ENCODE peak calls at places on chromosomes 2 and 18, in four cellular contexts. P is GM23248; S is activated gamma-delta T cell treated with Interleukin-2 at 50 U/mL for 16 hours; N is activated T-cell treated with anti-CD3 and anti-CD28 coated beads, Interleukin-2, amount 50 U/mL, for 72 hours. O is an unnamed sample.

GRCh38 chr2:65388051-65388531 is 44.3 kb downstream of the SPRED2 start:
- DNase-seq in P (no peak), S (no peak), N (no peak), O (no peak)

GRCh38 chr2:23673830-23674679 is 252.9 kb downstream of the ATAD2B start:
- DNase-seq in P (peak), S (no peak), N (no peak), O (no peak)

GRCh38 chr18:32734442-32734841 is 38.4 kb downstream of the KLHL14 start:
- DNase-seq in P (no peak), S (no peak), N (no peak), O (no peak)

GRCh38 chr2:64543006-64543697 is 19.0 kb downstream of the AFTPH start:
- DNase-seq in P (peak), S (no peak), N (no peak), O (peak)

GRCh38 chr2:99677814-99678213 is 188.0 kb upstream of the REV1 start:
- DNase-seq in P (no peak), S (no peak), N (no peak), O (no peak)

GRCh38 chr2:108446703-108447102 is 2.3 kb upstream of the GCC2 start:
- DNase-seq in P (no peak), S (no peak), N (no peak), O (no peak)

GRCh38 chr18:11665587-11665986 is 23.5 kb upstream of the GNAL start:
- DNase-seq in P (no peak), S (no peak), N (no peak), O (no peak)

GRCh38 chr18:55102508-55102907 is 143.2 kb upstream of the CCDC68 start:
- DNase-seq in P (no peak), S (no peak), N (no peak), O (no peak)

GRCh38 chr18:76426738-76427305 is 68.2 kb downstream of the ZNF516 start:
- DNase-seq in P (peak), S (no peak), N (peak), O (no peak)